ENCODE peak calls at places on chromosomes 1 and 21, in four cellular contexts. C is CD8-positive, alpha-beta T cell; U is tibial nerve; P is right cardiac atrium. Q is an unnamed sample. For H3K4me1, the result is how much of the 10 kb centered on the place peaks cover.

GRCh38 chr1:14884619-14885175 is 268.9 kb upstream of the TMEM51 start:
- DNase-seq in C (no peak), U (no peak), P (no peak), Q (no peak)

GRCh38 chr1:177246710-177247588 is 76.2 kb downstream of the BRINP2 start:
- DNase-seq in U (no peak), C (no peak), P (no peak), Q (no peak)

GRCh38 chr21:37546949-37547614 is 180.5 kb downstream of the DYRK1A start:
- DNase-seq in P (no peak), C (no peak), U (no peak), Q (no peak)

GRCh38 chr21:33936221-33937038 is 20.8 kb upstream of the ATP5PO start:
- DNase-seq in C (peak), U (peak), P (no peak), Q (no peak)

GRCh38 chr21:42770717-42771502 is 108.4 kb downstream of the WDR4 start:
- DNase-seq in U (no peak), C (no peak), P (no peak), Q (no peak)

GRCh38 chr1:115609021-115609420 is 32.7 kb upstream of the VANGL1 start:
- DNase-seq in C (no peak), U (no peak), P (no peak), Q (no peak)

GRCh38 chr1:62716397-62716796 is 28.2 kb upstream of the DOCK7 start:
- DNase-seq in U (no peak), P (peak), C (no peak), Q (no peak)

GRCh38 chr1:24416666-24417391 is 1.2 kb downstream of the NIPAL3 start:
- DNase-seq in C (peak), U (no peak), P (no peak), Q (no peak)

GRCh38 chr1:71294178-71294577 is 213.3 kb upstream of the ZRANB2 start:
- DNase-seq in U (no peak), C (no peak), P (no peak), Q (no peak)

GRCh38 chr1:204320413-204320812 is 39.3 kb downstream of the PLEKHA6 start:
- DNase-seq in P (no peak), C (no peak), U (no peak), Q (no peak)

GRCh38 chr1:84774674-84775548 is 84.7 kb upstream of the SSX2IP start:
- DNase-seq in U (no peak), C (no peak), P (no peak), Q (no peak)

GRCh38 chr1:237139732-237140131 is 97.7 kb downstream of the RYR2 start:
- DNase-seq in U (no peak), P (no peak), C (no peak), Q (no peak)

GRCh38 chr1:11749203-11749689 is 12.7 kb upstream of the C1orf167 start:
- DNase-seq in C (peak), U (no peak), P (peak), Q (no peak)

GRCh38 chr1:222912730-222913129 is 97.9 kb downstream of the DISP1 start:
- DNase-seq in C (no peak), U (no peak), P (no peak), Q (no peak)

GRCh38 chr21:28253378-28253777 is 739.3 kb downstream of the LTN1 start:
- DNase-seq in U (no peak), P (no peak), C (no peak), Q (no peak)

GRCh38 chr1:214471458-214471857 is 79.9 kb downstream of the PTPN14 start:
- DNase-seq in C (no peak), U (no peak), P (no peak), Q (no peak)

GRCh38 chr21:34598931-34599400 is 15.9 kb downstream of the RCAN1 start:
- DNase-seq in U (no peak), C (no peak), P (no peak), Q (no peak)

GRCh38 chr1:8536521-8536920 is 218.6 kb downstream of the SLC45A1 start:
- DNase-seq in U (no peak), C (no peak), P (no peak), Q (no peak)
- H3K4me3 ChIP-seq in U (no peak), C (no peak), P (no peak), Q (no peak)

GRCh38 chr1:94705755-94706154 is 114.4 kb upstream of the SLC44A3 start:
- DNase-seq in U (no peak), P (peak), C (no peak), Q (no peak)

GRCh38 chr1:94698759-94699502 is 121.2 kb upstream of the SLC44A3 start:
- DNase-seq in P (no peak), U (no peak), C (no peak), Q (no peak)

GRCh38 chr1:94698341-94698740 is 121.8 kb upstream of the SLC44A3 start:
- DNase-seq in C (no peak), P (no peak), U (no peak), Q (no peak)

GRCh38 chr1:94702440-94702810 is 117.7 kb upstream of the SLC44A3 start:
- DNase-seq in U (peak), P (peak), C (no peak), Q (no peak)

DNA sequence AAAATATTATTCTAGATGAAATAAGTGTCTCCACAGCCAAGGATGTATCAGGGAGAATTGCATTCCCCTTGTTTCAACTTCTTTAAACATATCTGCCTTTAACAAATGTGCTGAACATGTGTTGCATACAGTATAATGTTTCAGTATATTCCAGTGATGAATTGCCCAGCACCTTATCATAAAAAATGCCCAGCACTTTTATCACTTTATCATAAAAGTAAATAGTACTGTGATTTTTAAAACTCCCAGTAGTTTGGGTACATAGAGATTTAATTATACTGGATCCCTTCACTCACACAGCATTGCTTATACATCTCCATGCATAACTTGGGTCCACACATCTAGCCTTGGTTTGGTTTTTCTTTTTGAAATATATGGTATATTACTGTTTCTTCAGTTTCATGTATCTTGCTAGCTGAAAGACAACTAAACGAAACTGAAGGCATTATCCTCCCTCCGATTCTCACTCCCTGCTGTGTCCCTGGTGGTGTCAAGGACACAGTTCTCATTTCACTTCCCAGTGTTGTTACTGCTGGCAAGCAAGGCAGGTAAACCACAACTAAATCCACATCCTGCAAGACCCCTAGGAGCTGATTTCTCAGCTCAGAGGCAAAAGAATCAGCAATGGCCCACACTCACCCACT is 118.2 kb upstream of the SLC44A3 start:
- DNase-seq in P (no peak), C (no peak), U (no peak), Q (no peak)
- H3K27ac ChIP-seq in P (no peak), C (no peak), U (peak), Q (no peak)

GRCh38 chr1:109503935-109504334 is 5.6 kb downstream of the AMIGO1 start:
- DNase-seq in U (no peak), C (no peak), P (no peak), Q (no peak)

GRCh38 chr1:109502368-109502851 is 7.1 kb downstream of the AMIGO1 start:
- DNase-seq in C (peak), U (no peak), P (no peak), Q (no peak)

GRCh38 chr1:109500886-109501285 is 7.0 kb downstream of the CYB561D1 start:
- DNase-seq in P (no peak), C (no peak), U (no peak), Q (no peak)

GRCh38 chr1:109499661-109500536 is 6.0 kb downstream of the CYB561D1 start:
- DNase-seq in P (peak), C (peak), U (no peak), Q (no peak)

DNA sequence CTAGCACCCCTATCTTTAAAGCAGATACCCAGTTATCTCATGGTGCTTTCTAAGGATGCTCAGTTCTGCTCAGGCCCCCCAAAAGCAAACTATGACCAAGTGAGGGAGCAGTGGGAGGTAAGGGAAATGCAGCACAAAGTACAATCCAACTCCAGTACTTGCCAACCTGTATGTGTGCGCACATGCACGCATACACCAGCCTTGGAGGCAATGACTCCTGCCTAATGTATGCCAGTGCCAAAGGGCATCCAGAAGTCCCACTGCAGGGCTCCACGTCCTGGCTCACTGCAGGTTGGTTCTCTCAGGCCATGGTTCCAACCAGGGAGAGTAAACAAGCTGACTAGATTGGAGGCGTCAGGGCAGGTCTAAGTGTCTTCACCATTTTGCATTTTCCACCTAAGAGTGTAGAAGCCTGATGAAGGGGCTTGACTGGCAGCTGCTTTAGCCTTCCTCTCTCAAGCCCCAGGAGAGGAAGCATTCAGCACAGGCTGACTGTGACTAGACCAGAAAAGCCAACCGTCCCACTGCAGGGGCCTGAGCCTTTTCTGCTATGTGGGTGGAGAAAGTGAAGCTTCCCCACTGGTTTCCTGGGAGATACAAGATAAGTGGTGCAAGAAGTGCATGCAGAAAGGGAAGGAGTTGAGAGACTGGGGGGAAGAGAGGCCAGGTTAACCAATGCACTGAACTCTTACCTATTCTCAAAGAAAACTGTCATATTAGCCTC is 7.7 kb downstream of the AMIGO1 start:
- DNase-seq in P (no peak), C (peak), U (no peak), Q (no peak)
- H3K4me1 ChIP-seq in P (under half), C (half or more), U (half or more), Q (under half)

DNA sequence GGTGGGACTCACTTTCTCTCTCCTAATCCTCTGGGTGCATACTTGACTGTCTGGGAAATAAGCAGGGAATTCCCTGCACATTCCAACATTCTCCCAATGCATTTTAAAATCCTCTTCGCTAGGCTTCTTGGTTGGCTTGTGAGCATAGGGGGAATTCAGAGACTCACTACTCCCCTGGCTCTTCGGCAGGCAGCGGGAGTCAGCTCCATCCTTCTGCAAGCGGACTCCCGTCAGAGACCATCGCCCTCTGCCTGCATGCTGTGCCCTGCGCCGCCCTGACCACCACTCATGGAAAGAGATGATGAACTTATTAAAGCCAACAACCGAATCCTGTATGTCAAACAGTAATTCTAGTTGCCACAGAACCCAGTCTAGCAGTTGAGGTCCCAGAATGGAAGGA is 118.9 kb upstream of the ADAR start:
- DNase-seq in U (no peak), C (no peak), P (no peak), Q (no peak)
- H3K4me3 ChIP-seq in U (no peak), C (no peak), P (no peak), Q (no peak)

GRCh38 chr1:64917907-64918306 is 48.4 kb downstream of the JAK1 start:
- DNase-seq in P (no peak), U (no peak), C (no peak), Q (no peak)
- H3K27ac ChIP-seq in P (peak), U (no peak), C (no peak), Q (no peak)

Q was measured in iPS DF 6.9.